ENCODE peak calls at places on chromosome 16, in ten cellular contexts. T is heart right ventricle, V is HFF-Myc, I is adrenal gland, W is body of pancreas, U is Panc1, N is hepatocyte, Q is ovary, Y is cardiac muscle cell, Z is foreskin fibroblast. G is an unnamed sample.

GRCh38 chr16:77841275-77841640 is 52.9 kb downstream of the VAT1L start:
- DNase-seq in Y (no peak), N (peak; percentile 37), V (no peak), I (no peak), T (no peak), Z (no peak), Q (no peak), U (no peak), W (no peak), G (no peak)

GRCh38 chr16:88606146-88606757 is 32.1 kb upstream of the IL17C start:
- DNase-seq in Z (no peak), U (no peak), Y (no peak), V (no peak), I (no peak), T (no peak), W (no peak), Q (no peak), N (no peak), G (no peak)

GRCh38 chr16:31083556-31083955 is 5.2 kb downstream of the PRSS53 start:
- DNase-seq in Y (no peak), Z (no peak), U (no peak), Q (no peak), V (no peak), I (no peak), W (no peak), T (no peak), N (no peak), G (no peak)

GRCh38 chr16:17346774-17347569 is 123.8 kb downstream of the XYLT1 start:
- DNase-seq in Q (no peak), Z (no peak), T (no peak), Y (no peak), U (no peak), N (peak; percentile 36), W (no peak), V (no peak), I (no peak), G (no peak)

GRCh38 chr16:86824751-86825310 is 246.5 kb downstream of the FOXL1 start:
- DNase-seq in U (no peak), N (no peak), V (no peak), I (no peak), T (no peak), W (no peak), Y (peak; percentile 11), Q (no peak), Z (no peak), G (no peak)

GRCh38 chr16:72508196-72508595 is 336.2 kb upstream of the PMFBP1 start:
- DNase-seq in N (no peak), Y (no peak), Z (peak; percentile 4), W (no peak), T (no peak), I (no peak), U (no peak), Q (no peak), V (no peak), G (peak; percentile 31)

GRCh38 chr16:73268311-73268997 is 220.5 kb upstream of the ZFHX3 start:
- DNase-seq in W (no peak), T (no peak), V (no peak), Q (no peak), U (no peak), I (no peak), Y (peak; percentile 6), Z (no peak), N (no peak), G (peak; percentile 3)

GRCh38 chr16:79286646-79287423 is 313.7 kb downstream of the MAF start:
- DNase-seq in N (no peak), U (no peak), I (peak; percentile 42), W (peak; percentile 71), T (peak; percentile 47), Y (no peak), Q (peak; percentile 62), V (no peak), Z (no peak), G (no peak)

GRCh38 chr16:86211800-86212199 is 298.5 kb upstream of the FOXF1 start:
- DNase-seq in Y (no peak), W (no peak), N (no peak), V (no peak), U (no peak), T (no peak), Z (no peak), I (no peak), Q (no peak), G (no peak)

GRCh38 chr16:593406-593805 is 3.5 kb downstream of the RAB40C start:
- DNase-seq in V (no peak), Y (no peak), I (no peak), W (peak; percentile 95), T (no peak), Z (no peak), Q (no peak), U (no peak), N (peak; percentile 84), G (no peak)

GRCh38 chr16:62067981-62068380 is 31.7 kb upstream of the CDH8 start:
- DNase-seq in Q (no peak), Z (no peak), U (no peak), Y (no peak), I (no peak), W (no peak), N (no peak), T (no peak), V (no peak), G (no peak)

GRCh38 chr16:21666772-21667171 is 3.0 kb downstream of the OTOA start:
- DNase-seq in W (no peak), Q (no peak), N (no peak), V (no peak), I (no peak), Z (no peak), T (no peak), U (no peak), Y (no peak), G (no peak)

GRCh38 chr16:71693168-71693567 is 31.3 kb downstream of the PHLPP2 start:
- DNase-seq in Q (no peak), Y (no peak), I (no peak), U (no peak), V (no peak), Z (no peak), N (no peak), T (no peak), W (no peak), G (no peak)

GRCh38 chr16:88792078-88792550 is 7.1 kb upstream of the PIEZO1 start:
- DNase-seq in Y (no peak), Z (peak; percentile 50), U (no peak), V (no peak), Q (no peak), W (no peak), N (no peak), I (no peak), T (no peak), G (no peak)

DNA sequence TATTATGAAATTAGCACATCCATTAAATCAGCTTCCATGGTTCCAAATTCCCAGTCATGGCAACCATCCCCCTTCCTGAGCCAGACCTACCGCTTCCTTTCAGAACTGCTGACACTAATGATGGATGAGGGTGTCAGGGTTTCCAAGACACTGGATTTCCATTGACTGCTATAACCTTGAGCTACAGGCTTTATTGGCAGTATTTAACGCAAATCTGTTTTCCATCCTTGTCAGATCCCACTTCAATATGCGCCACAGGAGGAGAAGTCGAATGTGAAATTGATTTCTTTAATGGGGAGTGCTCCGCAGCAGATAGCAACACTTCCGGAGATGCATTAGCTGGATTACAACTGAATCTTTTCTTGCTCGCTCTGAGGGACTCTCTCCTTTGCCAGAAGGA is 197.1 kb downstream of the HS3ST4 start:
- DNase-seq in N (no peak), T (no peak), W (no peak), I (no peak), Q (no peak), Y (no peak), U (no peak), Z (no peak), V (no peak), G (no peak)
- TF ChIP-seq CTCF in N (no peak), T (no peak), W (no peak), I (no peak), Q (no peak), Y (no peak), U (no peak), Z (no peak), V (no peak), G (no peak)

DNA sequence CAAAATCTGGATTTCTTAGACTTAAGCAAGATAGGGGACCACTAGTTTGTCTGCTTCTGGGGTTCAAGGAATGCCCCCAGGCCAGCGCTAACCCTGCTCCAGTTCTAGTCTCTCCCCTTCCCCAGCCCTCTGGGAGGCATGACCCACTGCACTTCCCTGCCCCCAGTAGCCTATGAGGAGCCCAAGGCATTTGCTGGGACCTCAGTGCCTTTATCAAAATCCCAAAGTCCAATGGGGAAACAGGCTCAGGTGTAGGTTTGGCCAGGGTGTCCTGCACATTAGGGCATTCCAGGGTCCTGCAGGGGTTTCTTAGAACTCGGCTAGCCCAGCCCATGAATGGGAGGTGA is 1.2 kb downstream of the IL4R start:
- DNase-seq in T (no peak), Q (no peak), W (no peak), V (no peak), I (no peak), U (no peak), N (no peak), Z (no peak), Y (no peak), G (no peak)
- H3K4me3 ChIP-seq in T (peak overlapping the region; percentile 80), Q (peak overlapping the region; percentile 90), W (no peak overlapping the region), V (peak overlapping the region; percentile 59), I (no peak overlapping the region), U (peak overlapping the region; percentile 88), N (peak overlapping the region; percentile 23), Z (peak overlapping the region; percentile 77), Y (peak overlapping the region; percentile 86), G (peak overlapping the region; percentile 83)

DNA sequence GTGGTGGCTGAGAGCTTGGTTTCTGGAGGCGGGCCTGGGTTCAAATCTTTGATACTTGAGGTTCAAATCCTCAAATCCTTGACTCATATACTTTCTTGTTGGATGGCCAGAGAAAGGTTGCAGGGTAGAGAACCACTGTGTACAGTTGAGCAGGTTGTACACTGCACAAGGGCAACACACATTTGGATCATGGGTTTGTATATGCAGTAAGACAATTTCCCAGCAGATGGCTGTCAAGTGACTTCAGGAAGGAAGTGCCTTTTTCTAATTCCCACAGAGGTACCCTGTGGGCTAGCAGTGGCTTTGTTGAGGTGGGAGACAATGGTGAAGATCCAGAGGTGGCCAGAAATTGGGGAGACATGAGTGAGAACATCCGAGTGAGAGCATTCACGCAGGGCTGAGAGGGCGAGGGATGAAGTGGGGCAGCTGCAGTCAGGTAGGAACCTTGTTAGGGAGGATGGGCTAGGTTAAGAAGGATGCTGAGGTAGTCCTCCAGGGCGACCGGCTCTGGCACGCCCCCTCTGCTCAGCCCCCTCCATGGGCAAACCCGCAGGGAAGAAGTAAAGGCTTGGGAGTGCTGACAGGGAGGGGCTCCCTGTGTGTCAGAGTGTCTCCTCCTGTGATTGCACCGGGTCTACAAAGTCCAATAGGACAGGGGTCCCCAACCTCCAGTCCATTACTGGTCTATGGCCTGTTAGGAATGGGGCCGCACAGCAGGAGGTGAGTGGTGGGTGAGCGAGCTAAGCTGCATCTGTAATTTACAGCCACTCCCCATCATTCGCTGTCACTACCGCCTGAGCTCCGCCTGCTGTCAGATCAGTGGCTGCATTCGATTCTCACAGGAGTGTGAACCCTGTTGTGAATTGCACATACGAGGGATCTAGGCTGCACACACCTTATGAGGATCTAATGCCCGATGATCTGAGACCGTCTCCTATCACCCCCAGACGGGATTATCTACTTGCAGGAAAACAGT is 2.7 kb downstream of the C16orf89 start:
- DNase-seq in Z (no peak), Y (no peak), T (no peak), W (no peak), U (no peak), Q (no peak), N (no peak), I (no peak), V (no peak), G (no peak)
- TF ChIP-seq CTCF in Z (no peak), Y (no peak), T (no peak), W (no peak), U (no peak), Q (no peak), N (no peak), I (no peak), V (no peak), G (no peak)

GRCh38 chr16:8960788-8961109 is 3.0 kb downstream of the USP7 start:
- DNase-seq in T (no peak), Q (no peak), Z (no peak), Y (no peak), V (no peak), I (no peak), W (no peak), U (no peak), N (no peak), G (no peak)
- H3K4me3 ChIP-seq in T (no peak overlapping the region), Q (no peak overlapping the region), Z (no peak overlapping the region), Y (no peak overlapping the region), V (peak overlapping the region; percentile 21), I (no peak overlapping the region), W (no peak overlapping the region), U (peak overlapping the region; percentile 23), N (no peak overlapping the region), G (peak overlapping the region; percentile 16)

G was measured in AG10803.